ENCODE peak calls at places on chromosomes 12 and 14, in ten cellular contexts. Q is T-helper 2 cell, M is dorsolateral prefrontal cortex, B is Daoy, Z is T-cell, U is fibroblast of mammary gland, C is hippocampal formation, A is astrocyte of the cerebellum, D is left ventricle myocardium inferior, F is AG10803. R is an unnamed sample.

GRCh38 chr12:5379737-5380496 is 52.0 kb upstream of the NTF3 start:
- DNase-seq in Q (no peak), M (no peak), B (peak), Z (no peak), U (no peak), C (no peak), A (no peak), D (no peak), F (no peak), R (no peak)

GRCh38 chr12:89492883-89493282 is 31.7 kb downstream of the GALNT4 start:
- DNase-seq in Q (no peak), M (no peak), B (no peak), Z (no peak), U (no peak), C (no peak), A (no peak), D (no peak), F (no peak), R (no peak)

GRCh38 chr12:27969011-27969900 is 3.3 kb downstream of the PTHLH start:
- DNase-seq in Q (no peak), M (no peak), B (peak), Z (no peak), U (peak), C (no peak), A (no peak), D (peak), F (no peak), R (peak)

GRCh38 chr14:66606826-66607225 is 98.9 kb downstream of the GPHN start:
- DNase-seq in Q (no peak), M (no peak), B (no peak), Z (no peak), U (no peak), C (no peak), A (no peak), D (no peak), F (no peak), R (no peak)

GRCh38 chr14:104742586-104743455 is 10.1 kb upstream of the SIVA1 start:
- DNase-seq in Q (no peak), M (no peak), B (no peak), Z (no peak), U (no peak), C (no peak), A (no peak), D (no peak), F (no peak), R (no peak)

GRCh38 chr12:2970744-2971143 is 11.5 kb downstream of the TEAD4 start:
- DNase-seq in Q (no peak), M (no peak), B (no peak), Z (no peak), U (peak), C (no peak), A (no peak), D (no peak), F (peak), R (no peak)

GRCh38 chr12:125289965-125290364 is 224.7 kb downstream of the AACS start:
- DNase-seq in Q (no peak), M (no peak), B (no peak), Z (no peak), U (no peak), C (no peak), A (no peak), D (no peak), F (no peak), R (no peak)

GRCh38 chr14:98477935-98478334 is 794.1 kb downstream of the BCL11B start:
- DNase-seq in Q (no peak), M (no peak), B (peak), Z (no peak), U (no peak), C (no peak), A (no peak), D (no peak), F (peak), R (no peak)

GRCh38 chr14:32372154-32372553 is 43.1 kb downstream of the AKAP6 start:
- DNase-seq in Q (no peak), M (no peak), B (peak), Z (no peak), U (peak), C (no peak), A (peak), D (no peak), F (peak), R (no peak)

GRCh38 chr12:79773896-79774295 is 83.1 kb upstream of the PAWR start:
- DNase-seq in Q (no peak), M (no peak), B (no peak), Z (no peak), U (no peak), C (no peak), A (no peak), D (no peak), F (no peak), R (no peak)

GRCh38 chr14:31059152-31059924 is 33.2 kb upstream of the STRN3 start:
- DNase-seq in Q (no peak), M (no peak), B (peak), Z (no peak), U (peak), C (no peak), A (peak), D (peak), F (peak), R (peak)

GRCh38 chr12:50862316-50862715 is 19.6 kb downstream of the TMPRSS12 start:
- DNase-seq in Q (no peak), M (no peak), B (peak), Z (no peak), U (peak), C (no peak), A (no peak), D (no peak), F (peak), R (no peak)

GRCh38 chr12:54479421-54479820 is 6.0 kb upstream of the GTSF1 start:
- DNase-seq in Q (no peak), M (no peak), B (peak), Z (no peak), U (peak), C (no peak), A (peak), D (no peak), F (peak), R (no peak)

GRCh38 chr12:112948806-112949205 is 10.5 kb downstream of the OAS3 start:
- DNase-seq in Q (no peak), M (no peak), B (no peak), Z (no peak), U (no peak), C (no peak), A (no peak), D (no peak), F (no peak), R (no peak)

GRCh38 chr12:58919271-58920101 is 818 bp downstream of the LRIG3 start:
- DNase-seq in Q (peak), M (no peak), B (peak), Z (no peak), U (peak), C (peak), A (no peak), D (no peak), F (peak), R (peak)

GRCh38 chr14:55333785-55334485 is 62.7 kb downstream of the FBXO34 start:
- DNase-seq in Q (peak), M (no peak), B (peak), Z (no peak), U (no peak), C (no peak), A (no peak), D (no peak), F (no peak), R (no peak)

GRCh38 chr12:85855305-85855704 is 18.8 kb upstream of the NTS start:
- DNase-seq in Q (no peak), M (no peak), B (no peak), Z (no peak), U (no peak), C (no peak), A (no peak), D (no peak), F (no peak), R (no peak)

GRCh38 chr14:73245401-73246325 is 8.4 kb downstream of the PAPLN start:
- DNase-seq in Q (peak), M (no peak), B (no peak), Z (peak), U (peak), C (no peak), A (no peak), D (peak), F (peak), R (peak)

GRCh38 chr12:25242981-25243764 is 7.6 kb downstream of the KRAS start:
- DNase-seq in Q (no peak), M (no peak), B (no peak), Z (no peak), U (peak), C (no peak), A (no peak), D (no peak), F (no peak), R (no peak)

GRCh38 chr12:90712671-90713070 is 242.3 kb downstream of the CCER1 start:
- DNase-seq in Q (no peak), M (no peak), B (no peak), Z (no peak), U (no peak), C (no peak), A (no peak), D (no peak), F (peak), R (no peak)

GRCh38 chr12:112362309-112362708 is 19.9 kb downstream of the HECTD4 start:
- DNase-seq in Q (no peak), M (no peak), B (no peak), Z (no peak), U (no peak), C (no peak), A (no peak), D (no peak), F (no peak), R (no peak)

GRCh38 chr14:104135904-104136471 is 2.4 kb upstream of the KIF26A start:
- DNase-seq in Q (no peak), M (no peak), B (no peak), Z (no peak), U (no peak), C (no peak), A (no peak), D (peak), F (no peak), R (no peak)